ENCODE peak calls at places on chromosome 4, in four cellular contexts. L is PC-9, R is IMR-90, B is fibroblast of lung. O is an unnamed sample.

GRCh38 chr4:33302298-33302697 is 2582.1 kb downstream of the PCDH7 start:
- DNase-seq in L (no peak), R (no peak), B (peak; percentile 73), O (no peak)

GRCh38 chr4:6753103-6753560 is 29.4 kb upstream of the KIAA0232 start:
- DNase-seq in L (peak; percentile 82), R (no peak), B (no peak), O (no peak)

GRCh38 chr4:84496356-84497219 is 2.5 kb downstream of the NKX6-1 start:
- DNase-seq in L (no peak), R (no peak), B (no peak), O (no peak)

GRCh38 chr4:94488667-94489066 is 36.9 kb downstream of the PDLIM5 start:
- DNase-seq in L (peak; percentile 53), R (peak; percentile 87), B (peak; percentile 86), O (peak; percentile 84)

GRCh38 chr4:8502836-8503585 is 62.4 kb downstream of the TRMT44 start:
- DNase-seq in L (no peak), R (no peak), B (no peak), O (no peak)

GRCh38 chr4:113383111-113383785 is 333.8 kb downstream of the ANK2 start:
- DNase-seq in L (no peak), R (peak; percentile 67), B (peak; percentile 83), O (peak; percentile 94)

GRCh38 chr4:104425948-104426347 is 68.7 kb downstream of the CXXC4 start:
- DNase-seq in L (no peak), R (no peak), B (no peak), O (no peak)

GRCh38 chr4:26485684-26486083 is 4.6 kb downstream of the CCKAR start:
- DNase-seq in L (no peak), R (no peak), B (no peak), O (no peak)

GRCh38 chr4:55498051-55498450 is 48.7 kb downstream of the CLOCK start:
- DNase-seq in L (no peak), R (peak; percentile 34), B (no peak), O (peak; percentile 23)

GRCh38 chr4:141810038-141810701 is 173.8 kb downstream of the IL15 start:
- DNase-seq in L (no peak), R (peak; percentile 26), B (peak; percentile 46), O (no peak)

GRCh38 chr4:183721207-183722081 is 62.4 kb downstream of the TRAPPC11 start:
- DNase-seq in L (no peak), R (peak; percentile 41), B (peak; percentile 20), O (peak; percentile 70)

GRCh38 chr4:107037188-107037587 is 1.1 kb upstream of the DKK2 start:
- DNase-seq in L (no peak), R (peak; percentile 2), B (peak; percentile 45), O (peak; percentile 73)

GRCh38 chr4:11632015-11632414 is 203.3 kb upstream of the HS3ST1 start:
- DNase-seq in L (no peak), R (no peak), B (no peak), O (no peak)

GRCh38 chr4:121702136-121702535 is 5.4 kb upstream of the ANXA5 start:
- DNase-seq in L (no peak), R (no peak), B (no peak), O (no peak)

GRCh38 chr4:78131403-78131802 is 74.3 kb downstream of the FRAS1 start:
- DNase-seq in L (no peak), R (no peak), B (peak; percentile 66), O (peak; percentile 83)

GRCh38 chr4:10457255-10457801 is at the start of gene ZNF518B:
- DNase-seq in L (no peak), R (peak; percentile 48), B (peak; percentile 61), O (peak; percentile 83)

GRCh38 chr4:3833326-3833989 is 67.3 kb downstream of the ADRA2C start:
- DNase-seq in L (no peak), R (no peak), B (no peak), O (no peak)

DNA sequence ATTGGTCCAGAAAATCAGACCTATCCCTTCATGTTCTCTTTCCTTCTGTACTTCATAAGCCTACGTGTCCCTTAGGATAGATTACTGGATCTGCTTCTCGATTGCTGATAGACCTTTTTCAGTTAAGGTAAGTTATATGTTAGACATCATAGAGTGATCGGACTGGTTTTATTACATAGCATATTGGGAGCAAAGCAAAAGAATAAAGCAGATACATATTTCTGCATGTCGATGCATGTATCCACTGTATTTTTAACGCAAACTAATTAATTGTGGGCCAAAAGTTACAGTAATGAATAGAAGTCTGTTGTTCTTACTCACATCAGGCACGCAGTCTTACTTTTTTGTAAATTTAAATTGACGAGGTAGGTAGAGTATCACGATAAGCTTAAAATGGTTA is 106.4 kb downstream of the SLIT2 start:
- DNase-seq in L (no peak), R (no peak), B (no peak), O (no peak)
- H3K4me2 ChIP-seq in L (no peak overlapping the region), R (no peak overlapping the region), B (no peak overlapping the region), O (no peak overlapping the region)

GRCh38 chr4:173195132-173195531 is 26.5 kb downstream of the GALNT7 start:
- DNase-seq in L (no peak), R (no peak), B (no peak), O (no peak)
- H3K4me2 ChIP-seq in L (no peak overlapping the region), R (no peak overlapping the region), B (no peak overlapping the region), O (no peak overlapping the region)

GRCh38 chr4:88846232-88846790 is 148.7 kb upstream of the NAP1L5 start:
- DNase-seq in L (no peak), R (peak; percentile 28), B (no peak), O (no peak)

GRCh38 chr4:88843067-88843723 is 145.6 kb upstream of the NAP1L5 start:
- DNase-seq in L (no peak), R (peak; percentile 35), B (no peak), O (peak; percentile 27)

GRCh38 chr4:88841635-88842034 is 144.0 kb upstream of the NAP1L5 start:
- DNase-seq in L (no peak), R (peak; percentile 65), B (no peak), O (peak; percentile 44)
- H3K4me2 ChIP-seq in L (no peak overlapping the region), R (no peak overlapping the region), B (no peak overlapping the region), O (no peak overlapping the region)

DNA sequence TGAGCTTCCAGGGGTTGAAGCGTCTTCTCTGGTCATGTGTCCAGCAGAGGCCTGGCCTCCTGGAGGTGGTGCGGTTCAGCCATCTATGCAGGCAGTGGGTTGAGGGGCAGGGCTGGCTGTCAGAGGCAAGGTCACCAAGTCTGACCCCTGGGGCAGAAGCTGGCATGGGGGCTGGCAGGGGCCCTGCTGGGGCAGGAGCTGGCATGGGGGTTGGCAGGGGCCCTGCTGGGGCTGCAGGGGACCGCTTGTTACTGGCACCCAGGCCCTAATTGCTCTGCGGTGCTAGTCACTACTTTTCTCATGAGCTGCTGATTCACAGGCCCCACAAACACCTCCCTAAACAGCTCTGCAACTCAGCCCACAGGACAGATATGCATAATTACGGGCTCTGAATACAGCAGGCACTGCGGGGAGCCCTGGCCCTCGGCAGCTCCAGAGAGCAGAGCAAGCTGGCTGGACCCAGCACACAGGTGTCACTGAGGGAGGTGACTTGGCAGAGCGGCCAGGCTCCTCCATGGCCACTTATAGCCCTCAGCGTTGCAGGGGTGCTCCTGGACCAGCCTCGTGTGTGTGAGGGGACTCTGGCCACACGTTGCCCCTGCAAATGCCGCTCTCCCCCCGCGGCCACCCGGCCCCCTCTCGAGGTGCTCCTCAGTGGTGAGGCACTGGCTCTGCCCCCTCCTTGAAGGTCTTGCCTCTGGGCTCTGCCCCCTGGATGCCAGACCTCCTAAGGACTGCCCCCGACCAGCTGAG is 32.6 kb downstream of the CPLX1 start:
- DNase-seq in L (no peak), R (no peak), B (no peak), O (peak; percentile 29)
- H3K4me2 ChIP-seq in L (no peak overlapping the region), R (no peak overlapping the region), B (no peak overlapping the region), O (no peak overlapping the region)

O was measured in GM23248.